ENCODE peak calls at places on chromosomes 11 and 22, in seven cellular contexts. One of them, this sample, is unnamed.

GRCh38 chr11:11977206-11977938 is 31.1 kb downstream of the DKK3 start:
- DNase-seq in NCI-H1092 treated with DMSO at 0.1 percent for 48 hours: no peak
- DNase-seq in stimulated activated CD4-positive, alpha-beta T cell treated with anti-CD3 and anti-CD28 coated beads, Interleukin-2, amount 100 ng/mL, for 48 hours: no peak
- DNase-seq in stimulated activated naive B cell treated with anti-CD40 and anti-IgM and Interleukin-4, amounts not matched to agents 10 μg/mL and 1 μg/mL and 100 μg/mL, for 72 hours: no peak
- DNase-seq in GM13976: no peak
- DNase-seq in NCI-H187: no peak
- DNase-seq in CD8-positive, alpha-beta memory T cell: no peak
- DNase-seq in this sample: peak; percentile 79

GRCh38 chr11:111718436-111719325 is 47.5 kb downstream of the PPP2R1B start:
- DNase-seq in CD8-positive, alpha-beta memory T cell: no peak
- DNase-seq in NCI-H1092 treated with DMSO at 0.1 percent for 48 hours: no peak
- DNase-seq in NCI-H187: no peak
- DNase-seq in stimulated activated CD4-positive, alpha-beta T cell treated with anti-CD3 and anti-CD28 coated beads, Interleukin-2, amount 100 ng/mL, for 48 hours: no peak
- DNase-seq in stimulated activated naive B cell treated with anti-CD40 and anti-IgM and Interleukin-4, amounts not matched to agents 10 μg/mL and 1 μg/mL and 100 μg/mL, for 72 hours: no peak
- DNase-seq in GM13976: no peak
- DNase-seq in this sample: peak; percentile 49

GRCh38 chr11:69542314-69543168 is 61.1 kb downstream of the LINC01488 start:
- DNase-seq in NCI-H187: no peak
- DNase-seq in GM13976: no peak
- DNase-seq in CD8-positive, alpha-beta memory T cell: no peak
- DNase-seq in NCI-H1092 treated with DMSO at 0.1 percent for 48 hours: no peak
- DNase-seq in stimulated activated CD4-positive, alpha-beta T cell treated with anti-CD3 and anti-CD28 coated beads, Interleukin-2, amount 100 ng/mL, for 48 hours: no peak
- DNase-seq in stimulated activated naive B cell treated with anti-CD40 and anti-IgM and Interleukin-4, amounts not matched to agents 10 μg/mL and 1 μg/mL and 100 μg/mL, for 72 hours: no peak
- DNase-seq in this sample: no peak

GRCh38 chr22:46881373-46882118 is 119.1 kb downstream of the TBC1D22A start:
- DNase-seq in NCI-H187: no peak
- DNase-seq in NCI-H1092 treated with DMSO at 0.1 percent for 48 hours: no peak
- DNase-seq in stimulated activated naive B cell treated with anti-CD40 and anti-IgM and Interleukin-4, amounts not matched to agents 10 μg/mL and 1 μg/mL and 100 μg/mL, for 72 hours: no peak
- DNase-seq in stimulated activated CD4-positive, alpha-beta T cell treated with anti-CD3 and anti-CD28 coated beads, Interleukin-2, amount 100 ng/mL, for 48 hours: no peak
- DNase-seq in CD8-positive, alpha-beta memory T cell: no peak
- DNase-seq in GM13976: no peak
- DNase-seq in this sample: peak; percentile 48

GRCh38 chr11:28526406-28526751 is 418.2 kb downstream of the METTL15 start:
- DNase-seq in stimulated activated CD4-positive, alpha-beta T cell treated with anti-CD3 and anti-CD28 coated beads, Interleukin-2, amount 100 ng/mL, for 48 hours: no peak
- DNase-seq in CD8-positive, alpha-beta memory T cell: no peak
- DNase-seq in NCI-H187: no peak
- DNase-seq in NCI-H1092 treated with DMSO at 0.1 percent for 48 hours: no peak
- DNase-seq in stimulated activated naive B cell treated with anti-CD40 and anti-IgM and Interleukin-4, amounts not matched to agents 10 μg/mL and 1 μg/mL and 100 μg/mL, for 72 hours: no peak
- DNase-seq in GM13976: no peak
- DNase-seq in this sample: no peak

GRCh38 chr22:48367731-48368130 is 1459.9 kb downstream of the BRD1 start:
- DNase-seq in CD8-positive, alpha-beta memory T cell: no peak
- DNase-seq in NCI-H1092 treated with DMSO at 0.1 percent for 48 hours: no peak
- DNase-seq in stimulated activated naive B cell treated with anti-CD40 and anti-IgM and Interleukin-4, amounts not matched to agents 10 μg/mL and 1 μg/mL and 100 μg/mL, for 72 hours: no peak
- DNase-seq in stimulated activated CD4-positive, alpha-beta T cell treated with anti-CD3 and anti-CD28 coated beads, Interleukin-2, amount 100 ng/mL, for 48 hours: no peak
- DNase-seq in NCI-H187: no peak
- DNase-seq in GM13976: no peak
- DNase-seq in this sample: no peak

GRCh38 chr22:30308518-30309230 is 18.1 kb downstream of the TBC1D10A start:
- DNase-seq in NCI-H187: no peak
- DNase-seq in CD8-positive, alpha-beta memory T cell: no peak
- DNase-seq in stimulated activated naive B cell treated with anti-CD40 and anti-IgM and Interleukin-4, amounts not matched to agents 10 μg/mL and 1 μg/mL and 100 μg/mL, for 72 hours: no peak
- DNase-seq in stimulated activated CD4-positive, alpha-beta T cell treated with anti-CD3 and anti-CD28 coated beads, Interleukin-2, amount 100 ng/mL, for 48 hours: no peak
- DNase-seq in NCI-H1092 treated with DMSO at 0.1 percent for 48 hours: no peak
- DNase-seq in GM13976: peak; percentile 78
- DNase-seq in this sample: no peak

GRCh38 chr11:94034207-94034606 is 13.1 kb downstream of the HEPHL1 start:
- DNase-seq in CD8-positive, alpha-beta memory T cell: no peak
- DNase-seq in stimulated activated CD4-positive, alpha-beta T cell treated with anti-CD3 and anti-CD28 coated beads, Interleukin-2, amount 100 ng/mL, for 48 hours: no peak
- DNase-seq in GM13976: no peak
- DNase-seq in NCI-H187: no peak
- DNase-seq in stimulated activated naive B cell treated with anti-CD40 and anti-IgM and Interleukin-4, amounts not matched to agents 10 μg/mL and 1 μg/mL and 100 μg/mL, for 72 hours: no peak
- DNase-seq in NCI-H1092 treated with DMSO at 0.1 percent for 48 hours: no peak
- DNase-seq in this sample: no peak

GRCh38 chr11:32888805-32889204 is 3.8 kb upstream of the QSER1 start:
- DNase-seq in stimulated activated naive B cell treated with anti-CD40 and anti-IgM and Interleukin-4, amounts not matched to agents 10 μg/mL and 1 μg/mL and 100 μg/mL, for 72 hours: no peak
- DNase-seq in NCI-H1092 treated with DMSO at 0.1 percent for 48 hours: no peak
- DNase-seq in stimulated activated CD4-positive, alpha-beta T cell treated with anti-CD3 and anti-CD28 coated beads, Interleukin-2, amount 100 ng/mL, for 48 hours: no peak
- DNase-seq in GM13976: no peak
- DNase-seq in NCI-H187: no peak
- DNase-seq in CD8-positive, alpha-beta memory T cell: no peak
- DNase-seq in this sample: peak; percentile 77

GRCh38 chr11:60924906-60925684 is 835 bp downstream of the TMEM132A start:
- DNase-seq in CD8-positive, alpha-beta memory T cell: no peak
- DNase-seq in stimulated activated naive B cell treated with anti-CD40 and anti-IgM and Interleukin-4, amounts not matched to agents 10 μg/mL and 1 μg/mL and 100 μg/mL, for 72 hours: no peak
- DNase-seq in GM13976: peak; percentile 50
- DNase-seq in NCI-H187: peak; percentile 15
- DNase-seq in NCI-H1092 treated with DMSO at 0.1 percent for 48 hours: peak; percentile 47
- DNase-seq in stimulated activated CD4-positive, alpha-beta T cell treated with anti-CD3 and anti-CD28 coated beads, Interleukin-2, amount 100 ng/mL, for 48 hours: no peak
- DNase-seq in this sample: no peak

GRCh38 chr22:46040471-46041465 is 63.8 kb upstream of the WNT7B start:
- DNase-seq in NCI-H1092 treated with DMSO at 0.1 percent for 48 hours: no peak
- DNase-seq in NCI-H187: no peak
- DNase-seq in stimulated activated naive B cell treated with anti-CD40 and anti-IgM and Interleukin-4, amounts not matched to agents 10 μg/mL and 1 μg/mL and 100 μg/mL, for 72 hours: no peak
- DNase-seq in stimulated activated CD4-positive, alpha-beta T cell treated with anti-CD3 and anti-CD28 coated beads, Interleukin-2, amount 100 ng/mL, for 48 hours: no peak
- DNase-seq in CD8-positive, alpha-beta memory T cell: peak; percentile 26
- DNase-seq in GM13976: no peak
- DNase-seq in this sample: no peak

GRCh38 chr11:128734439-128735224 is 40.8 kb downstream of the FLI1 start:
- DNase-seq in stimulated activated CD4-positive, alpha-beta T cell treated with anti-CD3 and anti-CD28 coated beads, Interleukin-2, amount 100 ng/mL, for 48 hours: no peak
- DNase-seq in NCI-H187: no peak
- DNase-seq in GM13976: no peak
- DNase-seq in stimulated activated naive B cell treated with anti-CD40 and anti-IgM and Interleukin-4, amounts not matched to agents 10 μg/mL and 1 μg/mL and 100 μg/mL, for 72 hours: peak; percentile 83
- DNase-seq in NCI-H1092 treated with DMSO at 0.1 percent for 48 hours: no peak
- DNase-seq in CD8-positive, alpha-beta memory T cell: no peak
- DNase-seq in this sample: no peak

GRCh38 chr11:45470151-45471001 is 184.2 kb upstream of the SYT13 start:
- DNase-seq in stimulated activated naive B cell treated with anti-CD40 and anti-IgM and Interleukin-4, amounts not matched to agents 10 μg/mL and 1 μg/mL and 100 μg/mL, for 72 hours: no peak
- DNase-seq in GM13976: no peak
- DNase-seq in NCI-H1092 treated with DMSO at 0.1 percent for 48 hours: no peak
- DNase-seq in NCI-H187: no peak
- DNase-seq in stimulated activated CD4-positive, alpha-beta T cell treated with anti-CD3 and anti-CD28 coated beads, Interleukin-2, amount 100 ng/mL, for 48 hours: no peak
- DNase-seq in CD8-positive, alpha-beta memory T cell: no peak
- DNase-seq in this sample: no peak

GRCh38 chr22:45616432-45616831 is 55.2 kb upstream of the ATXN10 start:
- DNase-seq in NCI-H187: no peak
- DNase-seq in stimulated activated naive B cell treated with anti-CD40 and anti-IgM and Interleukin-4, amounts not matched to agents 10 μg/mL and 1 μg/mL and 100 μg/mL, for 72 hours: no peak
- DNase-seq in GM13976: no peak
- DNase-seq in CD8-positive, alpha-beta memory T cell: no peak
- DNase-seq in NCI-H1092 treated with DMSO at 0.1 percent for 48 hours: no peak
- DNase-seq in stimulated activated CD4-positive, alpha-beta T cell treated with anti-CD3 and anti-CD28 coated beads, Interleukin-2, amount 100 ng/mL, for 48 hours: no peak
- DNase-seq in this sample: no peak

GRCh38 chr11:94928146-94928995 is 45.0 kb downstream of the CWC15 start:
- DNase-seq in stimulated activated naive B cell treated with anti-CD40 and anti-IgM and Interleukin-4, amounts not matched to agents 10 μg/mL and 1 μg/mL and 100 μg/mL, for 72 hours: no peak
- DNase-seq in GM13976: no peak
- DNase-seq in NCI-H187: no peak
- DNase-seq in NCI-H1092 treated with DMSO at 0.1 percent for 48 hours: no peak
- DNase-seq in stimulated activated CD4-positive, alpha-beta T cell treated with anti-CD3 and anti-CD28 coated beads, Interleukin-2, amount 100 ng/mL, for 48 hours: no peak
- DNase-seq in CD8-positive, alpha-beta memory T cell: no peak
- DNase-seq in this sample: no peak